ENCODE peak calls at places on chromosomes 2 and 18, in four cellular contexts. R is coronary artery, O is heart left ventricle, L is AG09309. A is an unnamed sample.

GRCh38 chr2:232319117-232320037 is 59.2 kb upstream of the ALPP start:
- DNase-seq in R (peak), L (no peak), O (no peak), A (no peak)

GRCh38 chr2:73284296-73285161 is at the start of gene FBXO41:
- DNase-seq in R (peak), L (no peak), O (no peak), A (peak)

GRCh38 chr2:109229094-109229675 is 100.2 kb downstream of the SH3RF3 start:
- DNase-seq in L (no peak), R (no peak), O (no peak), A (no peak)

GRCh38 chr2:227098162-227098515 is 65.9 kb downstream of the COL4A4 start:
- DNase-seq in O (no peak), L (no peak), R (no peak), A (no peak)

GRCh38 chr2:227473019-227473461 is 1.1 kb downstream of the AGFG1 start:
- DNase-seq in O (no peak), R (no peak), L (no peak), A (no peak)

GRCh38 chr2:128346811-128347558 is 28.3 kb upstream of the HS6ST1 start:
- DNase-seq in R (peak), O (no peak), L (no peak), A (no peak)

GRCh38 chr2:85523062-85523905 is 15.7 kb upstream of the MAT2A start:
- DNase-seq in R (no peak), L (no peak), O (no peak), A (no peak)

GRCh38 chr2:36780231-36780808 is 83.8 kb downstream of the VIT start:
- DNase-seq in O (no peak), R (no peak), L (peak), A (peak)

GRCh38 chr18:21359746-21360145 is 117.7 kb downstream of the GREB1L start:
- DNase-seq in L (no peak), R (no peak), O (no peak), A (no peak)

GRCh38 chr2:3101016-3101703 is 276.5 kb downstream of the EIPR1 start:
- DNase-seq in R (no peak), L (no peak), O (no peak), A (no peak)

GRCh38 chr2:38871432-38871831 is 4.3 kb downstream of the DHX57 start:
- DNase-seq in R (no peak), L (no peak), O (no peak), A (no peak)
- TF ChIP-seq CTCF in R (no peak), L (no peak), O (no peak), A (no peak)

GRCh38 chr2:154689158-154689557 is 9.3 kb upstream of the KCNJ3 start:
- DNase-seq in L (no peak), O (no peak), R (no peak), A (no peak)

GRCh38 chr2:154681741-154682140 is 16.8 kb upstream of the KCNJ3 start:
- DNase-seq in R (no peak), O (no peak), L (no peak), A (no peak)

GRCh38 chr2:154688373-154688772 is 10.1 kb upstream of the KCNJ3 start:
- DNase-seq in O (no peak), R (no peak), L (no peak), A (no peak)

DNA sequence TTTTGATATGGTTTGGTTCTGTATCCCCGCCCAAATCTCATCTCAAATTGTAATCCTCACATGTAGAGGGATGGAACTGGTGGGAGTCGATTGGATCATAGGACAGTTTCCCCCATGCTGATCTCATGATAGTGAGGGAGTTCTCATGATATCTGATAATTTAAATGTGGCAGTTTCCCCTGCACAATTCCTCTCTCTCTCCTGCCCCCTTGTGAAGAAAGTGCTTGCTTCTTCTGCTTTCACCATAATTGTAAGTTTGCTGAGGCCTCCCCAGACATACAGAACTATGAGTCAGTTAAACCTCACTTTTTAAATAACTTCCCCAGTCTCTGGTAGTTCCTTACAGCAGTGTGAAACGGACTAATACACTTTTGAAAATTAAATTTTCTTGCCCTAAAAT is 12.3 kb upstream of the KCNJ3 start:
- DNase-seq in O (no peak), R (no peak), L (no peak), A (no peak)
- TF ChIP-seq CTCF in O (no peak), R (no peak), L (no peak), A (no peak)

GRCh38 chr2:144479138-144479537 is 40.8 kb downstream of the ZEB2 start:
- DNase-seq in R (no peak), L (peak), O (no peak), A (no peak)
- TF ChIP-seq CTCF in R (no peak), L (no peak), O (no peak), A (no peak)

GRCh38 chr2:196171248-196171871 is at the start of gene STK17B:
- DNase-seq in O (peak), L (peak), R (peak), A (peak)
- TF ChIP-seq CTCF in O (no peak), L (peak), R (no peak), A (no peak)

DNA sequence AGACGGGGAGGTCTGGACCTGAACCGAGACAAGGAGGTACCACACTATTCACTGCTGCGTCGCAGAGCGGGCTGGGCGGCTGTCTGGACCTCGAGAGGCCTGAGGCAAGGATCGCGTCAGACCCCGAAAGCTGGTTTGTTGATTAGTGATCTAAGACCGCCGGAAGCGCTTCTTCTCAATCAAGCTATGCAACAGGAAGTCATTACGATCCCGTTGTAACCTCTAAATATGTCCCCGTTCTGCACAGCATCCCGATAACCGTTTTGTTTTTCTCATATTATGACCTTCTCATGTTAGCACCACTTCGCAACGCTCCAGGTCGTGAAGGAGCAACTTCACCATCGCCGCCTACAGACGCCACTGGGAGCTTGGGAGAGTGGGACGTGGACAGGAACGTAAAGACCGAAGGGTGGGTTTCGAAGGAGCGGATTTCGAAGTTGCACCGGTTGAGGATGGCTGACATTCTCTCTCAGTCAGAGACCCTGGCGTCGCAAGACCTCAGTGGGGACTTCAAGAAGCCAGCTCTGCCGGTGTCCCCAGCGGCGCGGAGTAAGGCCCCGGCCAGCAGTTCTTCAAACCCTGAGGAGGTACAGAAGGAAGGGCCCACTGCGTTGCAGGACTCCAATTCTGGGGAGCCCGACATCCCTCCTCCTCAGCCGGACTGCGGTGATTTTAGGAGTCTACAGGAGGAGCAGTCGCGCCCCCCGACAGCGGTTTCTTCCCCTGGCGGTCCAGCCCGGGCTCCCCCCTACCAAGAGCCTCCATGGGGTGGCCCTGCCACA is at the start of the genes SLC4A1AP and SUPT7L:
- DNase-seq in R (peak), L (peak), O (peak), A (peak)
- TF ChIP-seq CTCF in R (no peak), L (peak), O (no peak), A (no peak)

A was measured in GM20000.